ENCODE peak calls at places on chromosome 18, in ten cellular contexts. H is effector CD4-positive, alpha-beta T cell; L is midbrain; F is GM13976; O is T-cell; K is T-helper 17 cell; X is stimulated activated CD4-positive, alpha-beta T cell treated with anti-CD3 and anti-CD28 coated beads, Interleukin-2, amount 100 ng/mL, for 4 hours; Y is T-helper 2 cell; M is GM04503; I is MM.1S. C is an unnamed sample.

GRCh38 chr18:7728297-7728696 is 161.2 kb downstream of the PTPRM start:
- DNase-seq in M (no peak), L (no peak), X (no peak), K (no peak), H (no peak), Y (no peak), F (no peak), O (no peak), I (no peak), C (no peak)

GRCh38 chr18:8654482-8655451 is 45.5 kb downstream of the RAB12 start:
- DNase-seq in L (peak), H (no peak), I (peak), X (no peak), K (no peak), F (peak), M (no peak), Y (no peak), O (no peak), C (no peak)

GRCh38 chr18:45155526-45155925 is 459.8 kb upstream of the SLC14A2 start:
- DNase-seq in L (no peak), X (no peak), H (no peak), K (no peak), M (no peak), O (no peak), Y (no peak), I (no peak), F (no peak), C (no peak)

GRCh38 chr18:76823574-76823973 is 1.2 kb downstream of the ZNF236 start:
- DNase-seq in L (no peak), F (no peak), O (no peak), X (no peak), I (no peak), K (no peak), Y (no peak), H (no peak), M (no peak), C (no peak)

GRCh38 chr18:31977270-31977872 is 34.4 kb upstream of the TRAPPC8 start:
- DNase-seq in M (no peak), I (peak), K (no peak), Y (peak), H (peak), L (peak), O (peak), F (no peak), X (peak), C (peak)

GRCh38 chr18:35407871-35408481 is 30.8 kb upstream of the ZNF396 start:
- DNase-seq in K (no peak), F (peak), O (peak), I (peak), X (peak), Y (peak), H (peak), M (no peak), L (peak), C (peak)

GRCh38 chr18:50559750-50560680 is at the start of gene MAPK4:
- DNase-seq in Y (peak), M (no peak), H (no peak), L (peak), I (peak), O (no peak), F (peak), X (peak), K (no peak), C (peak)

GRCh38 chr18:71426441-71426840 is 1117.7 kb downstream of the CBLN2 start:
- DNase-seq in M (no peak), L (no peak), H (no peak), I (no peak), K (no peak), O (no peak), F (no peak), Y (no peak), X (no peak), C (no peak)

GRCh38 chr18:34794346-34794745 is 84.2 kb downstream of the DTNA start:
- DNase-seq in I (no peak), X (no peak), L (no peak), F (no peak), O (no peak), M (no peak), K (no peak), H (no peak), Y (no peak), C (no peak)

GRCh38 chr18:24492445-24492844 is 32.0 kb downstream of the HRH4 start:
- DNase-seq in M (no peak), X (no peak), L (no peak), K (no peak), F (no peak), O (no peak), I (peak), H (no peak), Y (no peak), C (no peak)

GRCh38 chr18:76822510-76823165 is at the start of gene ZNF236:
- DNase-seq in F (peak), K (peak), H (peak), M (no peak), L (peak), X (peak), I (peak), Y (peak), O (peak), C (peak)

GRCh38 chr18:79935499-79935898 is 16.0 kb downstream of the SLC66A2 start:
- DNase-seq in X (no peak), K (no peak), F (no peak), L (no peak), M (no peak), Y (no peak), H (no peak), O (no peak), I (no peak), C (no peak)

GRCh38 chr18:11176416-11176815 is 27.0 kb upstream of the PIEZO2 start:
- DNase-seq in H (no peak), F (no peak), Y (no peak), I (no peak), L (no peak), X (no peak), K (no peak), O (no peak), M (no peak), C (no peak)

GRCh38 chr18:27865431-27865830 is 311.5 kb downstream of the CDH2 start:
- DNase-seq in L (no peak), Y (no peak), X (no peak), I (no peak), M (no peak), O (no peak), H (no peak), F (no peak), K (no peak), C (no peak)

GRCh38 chr18:36638224-36638623 is 190.6 kb downstream of the TPGS2 start:
- DNase-seq in H (no peak), K (no peak), X (no peak), F (peak), M (no peak), I (no peak), L (no peak), Y (peak), O (no peak), C (no peak)

GRCh38 chr18:77107218-77107815 is 25.3 kb downstream of the MBP start:
- DNase-seq in F (no peak), Y (no peak), O (no peak), H (no peak), L (no peak), M (no peak), X (no peak), I (no peak), K (no peak), C (no peak)

GRCh38 chr18:5601188-5601624 is 57.4 kb upstream of the EPB41L3 start:
- DNase-seq in L (no peak), M (no peak), O (no peak), K (no peak), Y (no peak), F (no peak), I (no peak), H (no peak), X (no peak), C (no peak)

GRCh38 chr18:41320090-41320489 is 634.9 kb upstream of the PIK3C3 start:
- DNase-seq in M (no peak), X (no peak), L (no peak), H (no peak), I (no peak), O (no peak), Y (no peak), K (no peak), F (no peak), C (no peak)

GRCh38 chr18:46793565-46793964 is 36.7 kb upstream of the ST8SIA5 start:
- DNase-seq in F (no peak), M (no peak), O (no peak), H (no peak), I (no peak), Y (no peak), X (no peak), L (no peak), K (no peak), C (peak)

C was measured in NCI-H2107.